ENCODE peak calls at places on chromosome 3, in five cellular contexts. N, W, B, D and J are unnamed samples.

GRCh38 chr3:136584728-136585127 is 167.4 kb downstream of the STAG1 start:
- DNase-seq in D (no peak), N (no peak), W (no peak), B (no peak), J (no peak)

GRCh38 chr3:185084883-185085282 is 68.0 kb downstream of the C3orf70 start:
- DNase-seq in N (no peak), B (no peak), D (no peak), W (peak), J (no peak)

GRCh38 chr3:141114816-141115458 is 63.8 kb downstream of the SPSB4 start:
- DNase-seq in N (no peak), W (no peak), D (no peak), B (no peak), J (peak)

GRCh38 chr3:188299068-188299467 is 145.1 kb downstream of the LPP start:
- DNase-seq in N (no peak), W (no peak), B (no peak), D (no peak), J (no peak)

GRCh38 chr3:30638685-30639412 is 32.4 kb downstream of the TGFBR2 start:
- DNase-seq in B (no peak), D (no peak), N (no peak), W (no peak), J (peak)

GRCh38 chr3:169286214-169286613 is 377.3 kb downstream of the MECOM start:
- DNase-seq in N (no peak), B (no peak), W (no peak), D (no peak), J (no peak)

GRCh38 chr3:69716119-69716518 is 23.1 kb upstream of the MITF start:
- DNase-seq in W (no peak), N (no peak), D (no peak), B (no peak), J (no peak)

GRCh38 chr3:150091626-150092025 is 120.9 kb upstream of the PFN2 start:
- DNase-seq in N (no peak), W (no peak), D (no peak), B (no peak), J (peak)

GRCh38 chr3:86967062-86967461 is 23.9 kb downstream of the VGLL3 start:
- DNase-seq in B (no peak), D (no peak), N (no peak), W (no peak), J (no peak)

GRCh38 chr3:120364821-120365220 is 15.7 kb upstream of the LRRC58 start:
- DNase-seq in D (no peak), W (no peak), N (no peak), B (no peak), J (no peak)

GRCh38 chr3:189099031-189099471 is 72.7 kb upstream of the TPRG1 start:
- DNase-seq in N (no peak), B (no peak), D (no peak), W (no peak), J (no peak)